ENCODE peak calls at places on chromosomes 5 and 9, in ten cellular contexts. Y is putamen; N is kidney; X is GM10248; M is NCI-H226; W is NAMALWA; H is stimulated activated CD4-positive, alpha-beta T cell treated with anti-CD3 and anti-CD28 coated beads, Interleukin-12 subunit alpha, Interleukin-12 subunit beta, amount 100 ng/mL, for 48 hours; I is chondrocyte; R is AG10803; O is GM13977. Z is an unnamed sample.

GRCh38 chr5:154997746-154998145 is 15.8 kb upstream of the KIF4B start:
- DNase-seq in O (no peak), Y (no peak), H (no peak), W (no peak), N (no peak), I (no peak), M (peak), R (no peak), X (no peak), Z (no peak)

GRCh38 chr9:113705306-113705937 is 170.7 kb upstream of the ZNF618 start:
- DNase-seq in R (no peak), I (no peak), H (no peak), X (no peak), N (no peak), M (no peak), W (no peak), Y (no peak), O (no peak), Z (no peak)

GRCh38 chr9:36632892-36633291 is 60.2 kb downstream of the MELK start:
- DNase-seq in N (no peak), O (peak), H (no peak), W (peak), Y (no peak), X (peak), I (no peak), M (peak), R (peak), Z (no peak)

GRCh38 chr5:157294692-157295091 is 28.8 kb downstream of the CYFIP2 start:
- DNase-seq in O (no peak), N (no peak), W (no peak), Y (no peak), X (no peak), H (no peak), R (no peak), M (no peak), I (no peak), Z (no peak)

GRCh38 chr5:58042933-58043606 is 416.8 kb downstream of the PLK2 start:
- DNase-seq in I (no peak), M (peak), R (no peak), O (no peak), H (no peak), W (no peak), N (no peak), X (no peak), Y (no peak), Z (no peak)

GRCh38 chr9:35708146-35708545 is 18.4 kb upstream of the TPM2 start:
- DNase-seq in W (no peak), M (no peak), O (no peak), N (no peak), I (no peak), X (no peak), R (no peak), H (no peak), Y (no peak), Z (no peak)

GRCh38 chr5:145826869-145827268 is 8.3 kb downstream of the PRELID2 start:
- DNase-seq in I (no peak), W (no peak), O (no peak), X (no peak), H (no peak), M (no peak), Y (no peak), R (no peak), N (no peak), Z (no peak)

GRCh38 chr5:130546216-130546615 is 618.8 kb downstream of the HINT1 start:
- DNase-seq in X (no peak), O (no peak), Y (no peak), W (no peak), R (no peak), I (no peak), M (no peak), N (no peak), H (no peak), Z (no peak)

GRCh38 chr9:82234160-82234943 is 245.8 kb downstream of the SPATA31D1 start:
- DNase-seq in X (no peak), M (no peak), I (no peak), N (no peak), O (no peak), H (no peak), Y (no peak), R (no peak), W (no peak), Z (no peak)

GRCh38 chr5:159849437-159850191 is 66.7 kb upstream of the ADRA1B start:
- DNase-seq in X (no peak), R (peak), N (no peak), W (no peak), Y (no peak), O (no peak), H (no peak), M (peak), I (no peak), Z (no peak)

GRCh38 chr5:93407470-93407869 is 173.5 kb downstream of the NR2F1-AS1 start:
- DNase-seq in X (no peak), R (no peak), Y (no peak), H (no peak), W (no peak), I (no peak), M (no peak), N (no peak), O (no peak), Z (no peak)

GRCh38 chr5:142894749-142895148 is 124.6 kb downstream of the ARHGAP26 start:
- DNase-seq in X (no peak), I (no peak), M (peak), R (peak), N (no peak), O (no peak), H (no peak), Y (no peak), W (no peak), Z (no peak)